ENCODE peak calls at places on chromosomes 16 and 17, in four cellular contexts. E is DND-41, Z is prostate gland, Y is IMR-90. G is an unnamed sample. For H3K36me3, the result is how much of the 10 kb centered on the place peaks cover.

GRCh38 chr17:28230011-28230410 is 89.0 kb upstream of the TMEM97 start:
- DNase-seq in Z (no peak), Y (no peak), E (no peak), G (no peak)

GRCh38 chr16:75262800-75263127 is 11.3 kb upstream of the BCAR1 start:
- DNase-seq in Y (no peak), Z (no peak), E (no peak), G (no peak)

GRCh38 chr16:14117051-14117450 is 45.9 kb downstream of the MRTFB start:
- DNase-seq in Y (no peak), E (no peak), Z (no peak), G (no peak)

GRCh38 chr16:85664580-85665372 is 24.0 kb downstream of the GINS2 start:
- DNase-seq in Y (no peak), E (no peak), Z (no peak), G (no peak)

GRCh38 chr17:68771867-68772515 is 170.8 kb upstream of the FAM20A start:
- DNase-seq in E (peak), Y (peak), Z (no peak), G (no peak)

GRCh38 chr17:27810211-27810901 is 10.0 kb upstream of the NOS2 start:
- DNase-seq in E (no peak), Y (no peak), Z (no peak), G (no peak)

GRCh38 chr17:57892820-57893595 is 43.2 kb upstream of the MRPS23 start:
- DNase-seq in Y (peak), Z (peak), E (no peak), G (peak)

GRCh38 chr17:2262146-2262587 is 41.4 kb downstream of the SMG6 start:
- DNase-seq in Z (no peak), E (no peak), Y (peak), G (no peak)

GRCh38 chr16:69567031-69567680 is 1.4 kb downstream of the NFAT5 start:
- DNase-seq in Z (peak), Y (peak), E (peak), G (peak)

GRCh38 chr16:20318006-20318405 is 9.3 kb downstream of the GP2 start:
- DNase-seq in Y (no peak), Z (no peak), E (no peak), G (no peak)

GRCh38 chr17:2215616-2216364 is 87.8 kb downstream of the SMG6 start:
- DNase-seq in Z (no peak), E (peak), Y (peak), G (no peak)

GRCh38 chr17:66655861-66656260 is 179.1 kb upstream of the CACNG5 start:
- DNase-seq in Y (peak), E (no peak), Z (no peak), G (no peak)

GRCh38 chr17:66791337-66791736 is 43.6 kb upstream of the CACNG5 start:
- DNase-seq in Y (no peak), E (no peak), Z (no peak), G (no peak)

GRCh38 chr16:19528666-19529065 is 4.9 kb downstream of the CCP110 start:
- DNase-seq in E (no peak), Z (no peak), Y (no peak), G (no peak)

GRCh38 chr16:64586756-64587155 is 535.1 kb downstream of the CDH11 start:
- DNase-seq in Z (no peak), Y (no peak), E (no peak), G (no peak)

GRCh38 chr16:8626946-8627345 is 5.4 kb downstream of the METTL22 start:
- DNase-seq in Y (no peak), E (no peak), Z (no peak), G (no peak)
- H3K36me3 ChIP-seq in Y (half or more), E (half or more), Z (under half), G (under half)

GRCh38 chr16:28104404-28104803 is 40.9 kb upstream of the GSG1L start:
- DNase-seq in Y (no peak), E (no peak), Z (no peak), G (no peak)

GRCh38 chr16:28100810-28101532 is 37.5 kb upstream of the GSG1L start:
- DNase-seq in Y (no peak), Z (no peak), E (no peak), G (no peak)

GRCh38 chr16:28103516-28104170 is 40.1 kb upstream of the GSG1L start:
- DNase-seq in E (no peak), Z (no peak), Y (no peak), G (no peak)

GRCh38 chr16:28098959-28099945 is 35.7 kb upstream of the GSG1L start:
- DNase-seq in Y (no peak), Z (no peak), E (no peak), G (no peak)

GRCh38 chr16:28101533-28101890 is 38.0 kb upstream of the GSG1L start:
- DNase-seq in Y (no peak), Z (no peak), E (no peak), G (no peak)
- H3K36me3 ChIP-seq in Y (half or more), Z (under half), E (half or more), G (under half)

GRCh38 chr17:38918129-38918913 is 7.1 kb upstream of the LASP1NB start:
- DNase-seq in E (no peak), Z (no peak), Y (no peak), G (no peak)
- H3K36me3 ChIP-seq in E (half or more), Z (under half), Y (half or more), G (under half)

DNA sequence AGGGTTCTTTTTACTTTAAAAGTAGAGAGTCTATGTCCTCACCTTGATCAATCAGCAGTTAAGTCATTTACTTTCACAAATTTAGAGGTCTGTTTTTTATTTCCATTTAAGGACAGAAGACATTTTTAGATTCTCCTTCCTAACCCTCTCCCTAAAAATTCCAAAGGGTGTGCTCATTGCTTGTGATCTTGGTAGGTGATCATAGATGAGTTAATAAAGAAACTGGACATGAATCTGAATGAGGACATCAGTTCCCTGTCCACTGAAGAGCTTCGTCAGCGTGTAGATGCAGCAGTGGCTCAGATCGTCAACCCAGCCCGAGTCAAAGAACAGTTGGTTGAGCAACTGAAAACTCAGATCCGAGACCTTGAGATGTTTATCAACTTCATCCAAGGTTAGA is 8.8 kb downstream of the RUNDC1 start:
- DNase-seq in Z (no peak), E (no peak), Y (no peak), G (no peak)
- H3K36me3 ChIP-seq in Z (under half), E (half or more), Y (under half), G (under half)

DNA sequence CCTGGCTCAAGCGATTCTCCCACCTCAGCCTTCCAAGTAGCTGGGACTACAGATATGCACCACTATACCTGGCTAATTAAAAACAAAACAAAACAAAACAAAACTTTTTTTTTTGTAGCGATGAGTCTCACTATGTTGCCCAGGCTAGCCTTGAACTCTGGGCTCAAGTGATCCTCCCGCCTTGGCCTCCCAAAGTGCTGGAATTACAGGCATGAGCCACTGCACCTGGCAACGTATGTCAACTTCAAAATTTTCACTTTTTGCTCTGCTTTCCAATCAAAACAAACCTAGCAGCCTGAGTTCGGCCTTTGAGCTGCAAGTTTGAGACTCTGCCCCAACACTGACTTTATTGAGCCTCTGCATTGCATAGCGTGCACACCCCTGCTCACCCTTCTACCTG is 4.5 kb upstream of the RAI1 start:
- DNase-seq in E (no peak), Y (no peak), Z (no peak), G (no peak)
- H3K36me3 ChIP-seq in E (under half), Y (under half), Z (under half), G (under half)

GRCh38 chr16:68188170-68188569 is 47.8 kb downstream of the ESRP2 start:
- DNase-seq in E (no peak), Z (no peak), Y (no peak), G (no peak)
- H3K36me3 ChIP-seq in E (half or more), Z (under half), Y (under half), G (under half)

DNA sequence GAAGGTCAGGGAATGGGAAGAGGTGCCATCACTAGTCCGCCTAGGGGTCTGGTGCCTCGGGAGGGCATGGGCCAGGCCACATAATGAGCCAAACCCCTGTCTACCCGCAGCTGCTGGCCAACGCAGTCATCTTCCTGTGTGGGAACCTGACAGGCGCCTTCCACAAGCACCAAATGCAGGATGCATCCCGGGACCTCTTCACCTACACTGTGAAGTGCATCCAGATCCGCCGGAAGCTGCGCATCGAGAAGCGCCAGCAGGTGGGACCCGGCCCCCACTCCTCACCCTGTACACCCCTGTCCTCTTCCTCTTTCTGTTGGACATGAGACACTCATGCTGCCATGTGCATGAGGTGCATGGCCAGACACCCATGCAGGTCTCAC is 26.2 kb downstream of the ADCY7 start:
- DNase-seq in E (no peak), Z (no peak), Y (no peak), G (no peak)
- H3K36me3 ChIP-seq in E (under half), Z (under half), Y (under half), G (under half)

GRCh38 chr17:47663997-47664941 is 14.6 kb downstream of the KPNB1 start:
- DNase-seq in E (peak), Y (peak), Z (peak), G (peak)
- H3K36me3 ChIP-seq in E (half or more), Y (half or more), Z (under half), G (under half)

G was measured in Caco-2.